ENCODE peak calls at places on chromosomes 13 and 19, in seven cellular contexts. X is sigmoid colon, N is SK-N-SH, J is breast epithelium, M is endothelial cell of umbilical vein, E is stomach, Y is GM23338. B is an unnamed sample.

GRCh38 chr19:18533058-18533457 is 10.3 kb downstream of the FKBP8 start:
- DNase-seq in X (no peak), N (peak), J (no peak), M (no peak), E (no peak), Y (no peak), B (no peak)

GRCh38 chr13:97466782-97467181 is 32.8 kb downstream of the RAP2A start:
- DNase-seq in X (no peak), N (no peak), J (no peak), M (no peak), E (no peak), Y (no peak), B (no peak)

GRCh38 chr19:2529473-2529918 is 53.6 kb downstream of the GADD45B start:
- DNase-seq in X (no peak), N (no peak), J (peak), M (peak), E (no peak), Y (no peak), B (no peak)

GRCh38 chr13:35785563-35786327 is 309.3 kb upstream of the MAB21L1 start:
- DNase-seq in X (no peak), N (peak), J (no peak), M (no peak), E (no peak), Y (no peak), B (no peak)

GRCh38 chr13:83929147-83929546 is 46.9 kb upstream of the SLITRK1 start:
- DNase-seq in X (no peak), N (no peak), J (no peak), M (no peak), E (no peak), Y (no peak), B (no peak)

GRCh38 chr13:66578305-66578704 is 651.8 kb downstream of the PCDH9 start:
- DNase-seq in X (no peak), N (no peak), J (no peak), M (no peak), E (no peak), Y (no peak), B (no peak)

GRCh38 chr13:71880753-71881541 is 13.9 kb upstream of the DACH1 start:
- DNase-seq in X (no peak), N (no peak), J (no peak), M (no peak), E (no peak), Y (peak), B (no peak)

GRCh38 chr19:45716314-45717130 is 14.2 kb downstream of the FBXO46 start:
- DNase-seq in X (no peak), N (peak), J (peak), M (peak), E (no peak), Y (peak), B (no peak)

GRCh38 chr19:35561436-35561835 is 2.0 kb downstream of the ATP4A start:
- DNase-seq in X (no peak), N (no peak), J (no peak), M (no peak), E (no peak), Y (no peak), B (peak)

GRCh38 chr19:4088975-4089374 is 22.3 kb upstream of the ZBTB7A start:
- DNase-seq in X (no peak), N (no peak), J (no peak), M (no peak), E (no peak), Y (no peak), B (no peak)

GRCh38 chr13:76886292-76887061 is at the start of gene KCTD12:
- DNase-seq in X (peak), N (peak), J (peak), M (peak), E (peak), Y (peak), B (peak)
- TF ChIP-seq POLR2AphosphoS5 in X (peak), N (no peak), J (peak), M (peak), E (peak), Y (peak), B (no peak)

GRCh38 chr19:22530042-22530441 is 104.1 kb upstream of the ZNF492 start:
- DNase-seq in X (no peak), N (no peak), J (no peak), M (no peak), E (no peak), Y (no peak), B (no peak)

GRCh38 chr19:22527554-22527953 is 105.4 kb upstream of the ZNF98 start:
- DNase-seq in X (no peak), N (no peak), J (no peak), M (no peak), E (no peak), Y (no peak), B (no peak)

GRCh38 chr19:22533761-22534160 is 100.4 kb upstream of the ZNF492 start:
- DNase-seq in X (no peak), N (no peak), J (no peak), M (no peak), E (no peak), Y (no peak), B (no peak)

GRCh38 chr19:22528956-22529355 is 105.2 kb upstream of the ZNF492 start:
- DNase-seq in X (no peak), N (no peak), J (no peak), M (no peak), E (no peak), Y (no peak), B (no peak)

DNA sequence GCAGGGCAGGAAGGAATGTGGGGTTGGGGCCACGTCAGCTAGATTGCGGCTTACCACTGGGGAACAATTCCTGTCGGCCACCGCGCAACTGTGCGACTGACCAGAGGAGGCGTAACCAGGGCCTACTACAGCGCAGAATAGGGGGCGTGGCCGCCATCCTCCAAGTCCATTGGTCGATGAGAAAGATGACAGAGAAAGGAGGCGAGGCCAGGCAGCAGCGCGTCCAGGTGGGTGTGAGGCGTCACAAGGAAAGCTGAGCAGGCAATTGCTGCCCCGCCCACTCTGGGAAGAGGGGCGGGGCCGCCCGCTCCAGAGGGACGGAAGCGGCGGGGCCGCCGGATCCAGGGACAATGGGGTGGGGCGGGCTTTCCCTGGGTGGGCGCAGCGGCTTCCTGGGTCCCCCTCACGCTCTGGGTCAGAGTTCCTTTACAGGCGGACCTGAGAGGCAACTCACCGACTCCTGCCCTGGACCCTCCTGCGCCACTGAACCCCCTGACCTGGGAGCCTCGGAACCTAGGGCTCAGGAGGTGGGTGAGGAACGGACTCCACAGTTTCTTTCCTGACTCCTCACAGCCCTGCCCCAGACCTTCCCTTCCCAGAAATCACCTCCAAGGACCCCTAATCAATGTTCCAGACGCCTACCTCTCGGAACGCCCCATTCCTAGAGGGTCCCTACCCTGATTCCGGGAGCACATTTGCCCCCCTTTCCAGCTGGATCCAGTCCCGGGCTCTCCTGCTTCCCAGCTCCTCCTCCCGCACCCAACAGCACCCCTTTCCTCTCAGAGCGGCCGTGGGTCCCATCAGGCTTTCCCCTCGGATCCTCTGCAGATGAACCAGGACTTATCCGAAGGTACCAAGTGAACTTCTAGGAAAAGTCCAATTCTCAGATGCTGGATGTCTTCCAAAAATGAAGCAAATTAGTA is 101.5 kb upstream of the ZNF492 start:
- DNase-seq in X (peak), N (no peak), J (peak), M (no peak), E (no peak), Y (no peak), B (no peak)
- TF ChIP-seq POLR2AphosphoS5 in X (peak), N (no peak), J (peak), M (no peak), E (no peak), Y (no peak), B (no peak)

DNA sequence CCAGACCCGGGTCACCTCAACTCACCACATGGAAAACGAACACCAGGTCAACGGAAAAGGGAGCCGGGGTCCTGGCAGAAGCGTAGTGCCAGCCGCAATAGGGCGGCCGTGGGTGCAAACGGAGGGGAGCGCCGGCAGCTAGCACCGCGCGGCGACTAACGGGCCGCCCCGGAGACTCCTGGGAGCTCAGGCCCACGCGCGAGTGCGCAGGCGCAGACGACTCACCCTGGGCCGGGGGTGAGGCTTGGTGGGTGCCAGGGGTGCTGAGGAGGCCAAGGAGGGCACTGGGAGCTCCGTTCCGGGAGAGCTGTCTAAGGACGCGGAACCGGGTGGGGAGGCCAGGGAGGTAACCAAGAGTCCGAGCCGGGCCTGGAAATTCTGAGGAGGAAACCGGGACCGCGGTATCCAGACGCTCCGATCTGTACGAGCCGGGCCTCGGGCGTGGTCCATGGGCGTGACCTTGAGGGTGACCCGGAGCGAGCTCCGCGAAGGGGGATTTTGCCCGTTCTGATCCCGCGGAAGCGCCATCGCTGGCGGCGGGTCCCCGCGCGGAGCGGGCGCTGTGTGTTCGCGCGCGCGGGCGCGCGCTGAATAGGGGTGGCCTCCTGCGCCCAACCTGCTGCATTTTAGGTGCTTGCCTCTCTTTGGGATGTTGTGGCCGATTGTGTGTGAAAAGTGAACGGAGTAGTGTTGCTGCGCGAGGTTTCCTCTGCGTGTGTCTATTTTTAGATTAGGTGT is at the start of gene ZNF382:
- DNase-seq in X (peak), N (peak), J (peak), M (peak), E (peak), Y (peak), B (peak)
- TF ChIP-seq POLR2AphosphoS5 in X (peak), N (peak), J (peak), M (peak), E (peak), Y (peak), B (no peak)

DNA sequence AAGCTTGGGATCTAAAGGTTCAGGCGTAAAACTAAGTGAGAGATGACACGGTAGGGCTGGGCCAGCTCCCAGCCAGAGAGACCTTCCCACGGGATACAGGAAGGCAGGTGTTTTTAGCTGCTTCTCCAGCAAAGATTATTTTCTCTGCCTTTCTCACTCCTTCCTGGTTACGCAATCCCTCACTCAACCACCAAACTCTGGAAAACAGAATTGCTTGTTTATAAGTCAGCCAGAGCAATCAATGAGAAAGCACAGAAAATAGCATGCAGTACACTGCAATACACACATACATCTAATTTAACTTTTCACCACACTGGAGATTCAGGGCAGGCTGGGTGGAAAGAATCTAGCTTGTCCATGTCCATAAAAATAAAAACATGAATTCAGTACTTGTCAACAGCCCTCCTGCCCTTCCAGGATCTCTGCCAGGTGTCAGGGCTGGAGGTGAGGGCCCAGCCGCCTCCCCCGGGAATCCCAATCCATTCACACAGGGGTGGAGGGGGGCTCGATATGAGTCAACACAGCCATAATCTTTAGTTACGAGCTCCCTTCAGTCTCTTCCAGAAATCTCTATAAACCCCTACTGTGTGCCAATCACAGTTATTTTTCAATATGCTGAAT is 12.2 kb downstream of the RHPN2 start:
- DNase-seq in X (no peak), N (no peak), J (no peak), M (no peak), E (peak), Y (no peak), B (no peak)
- TF ChIP-seq POLR2AphosphoS5 in X (no peak), N (no peak), J (no peak), M (no peak), E (peak), Y (no peak), B (no peak)

DNA sequence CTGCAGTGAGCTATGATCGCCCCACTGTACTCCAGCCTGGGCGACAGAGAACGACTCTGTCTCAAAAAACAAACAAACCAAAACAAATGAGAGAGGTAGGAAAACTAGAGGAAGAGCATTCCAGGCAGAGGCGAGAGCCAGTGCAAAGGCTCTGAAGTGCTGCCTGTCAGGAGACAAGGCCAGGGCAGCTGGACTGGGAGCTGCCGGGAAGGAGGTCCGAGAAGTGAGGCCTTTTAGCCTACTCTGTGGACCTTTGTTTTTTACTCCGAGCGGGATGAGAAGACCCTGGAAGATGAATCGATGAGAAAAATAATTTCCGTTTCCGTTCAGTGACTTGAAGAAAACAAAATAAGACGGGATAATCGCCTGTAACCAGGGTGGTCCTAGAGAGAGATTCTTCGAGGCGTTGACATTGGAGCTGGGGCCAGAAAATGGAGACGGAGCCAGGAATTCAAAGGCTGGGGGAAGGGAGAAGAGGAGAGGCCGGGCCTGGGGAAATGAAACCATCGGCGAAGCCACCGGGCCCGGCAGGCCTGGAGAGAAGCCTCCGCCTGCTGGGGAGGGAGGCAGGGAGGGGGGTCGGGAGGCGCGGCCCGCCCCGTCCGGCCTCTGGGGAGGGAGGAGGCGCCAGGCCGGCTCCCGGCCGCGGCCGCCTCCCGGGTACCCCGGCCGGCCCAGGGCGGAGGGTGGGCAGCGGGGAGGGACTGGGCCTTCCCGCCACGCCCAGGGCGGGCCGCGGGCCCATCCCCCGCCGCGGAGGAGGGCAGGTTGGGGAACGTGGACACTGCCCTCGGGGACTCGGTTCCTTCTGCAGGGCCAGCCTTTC is 7.8 kb upstream of the SERTAD1 start:
- DNase-seq in X (peak), N (peak), J (peak), M (peak), E (peak), Y (peak), B (peak)
- TF ChIP-seq POLR2AphosphoS5 in X (peak), N (peak), J (peak), M (peak), E (peak), Y (peak), B (no peak)

DNA sequence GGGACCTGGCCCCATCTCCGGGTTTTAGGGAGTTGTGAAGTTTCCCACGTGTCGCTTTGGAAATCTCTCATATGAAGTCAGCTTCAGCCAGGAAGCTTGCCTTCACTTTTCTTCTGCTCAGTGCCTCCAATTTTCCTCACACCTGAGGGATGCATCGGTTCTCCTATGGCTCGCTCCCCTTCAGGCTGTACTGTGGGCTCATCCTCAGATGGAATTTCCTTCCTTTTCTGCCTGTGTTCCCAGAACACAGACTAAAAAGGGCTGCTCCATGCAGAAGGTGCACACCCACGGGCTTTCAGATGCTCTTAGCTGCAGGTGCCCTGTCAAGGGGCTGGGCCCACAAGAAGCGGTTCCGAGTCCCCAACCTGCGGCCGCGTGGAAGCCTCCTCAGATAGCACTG is 275.7 kb downstream of the ZNF536 start:
- DNase-seq in X (no peak), N (no peak), J (no peak), M (no peak), E (no peak), Y (no peak), B (no peak)
- TF ChIP-seq POLR2AphosphoS5 in X (no peak), N (no peak), J (no peak), M (no peak), E (no peak), Y (no peak), B (no peak)

GRCh38 chr13:50526771-50527567 is 316.5 kb downstream of the DLEU7 start:
- DNase-seq in X (peak), N (peak), J (peak), M (no peak), E (no peak), Y (no peak), B (no peak)

GRCh38 chr13:50531917-50532899 is 311.3 kb downstream of the DLEU7 start:
- DNase-seq in X (no peak), N (peak), J (no peak), M (peak), E (no peak), Y (no peak), B (no peak)

GRCh38 chr13:50527612-50528509 is 315.6 kb downstream of the DLEU7 start:
- DNase-seq in X (no peak), N (no peak), J (no peak), M (no peak), E (no peak), Y (no peak), B (no peak)

GRCh38 chr13:50524540-50524939 is 319.0 kb downstream of the DLEU7 start:
- DNase-seq in X (no peak), N (no peak), J (no peak), M (no peak), E (no peak), Y (no peak), B (no peak)

DNA sequence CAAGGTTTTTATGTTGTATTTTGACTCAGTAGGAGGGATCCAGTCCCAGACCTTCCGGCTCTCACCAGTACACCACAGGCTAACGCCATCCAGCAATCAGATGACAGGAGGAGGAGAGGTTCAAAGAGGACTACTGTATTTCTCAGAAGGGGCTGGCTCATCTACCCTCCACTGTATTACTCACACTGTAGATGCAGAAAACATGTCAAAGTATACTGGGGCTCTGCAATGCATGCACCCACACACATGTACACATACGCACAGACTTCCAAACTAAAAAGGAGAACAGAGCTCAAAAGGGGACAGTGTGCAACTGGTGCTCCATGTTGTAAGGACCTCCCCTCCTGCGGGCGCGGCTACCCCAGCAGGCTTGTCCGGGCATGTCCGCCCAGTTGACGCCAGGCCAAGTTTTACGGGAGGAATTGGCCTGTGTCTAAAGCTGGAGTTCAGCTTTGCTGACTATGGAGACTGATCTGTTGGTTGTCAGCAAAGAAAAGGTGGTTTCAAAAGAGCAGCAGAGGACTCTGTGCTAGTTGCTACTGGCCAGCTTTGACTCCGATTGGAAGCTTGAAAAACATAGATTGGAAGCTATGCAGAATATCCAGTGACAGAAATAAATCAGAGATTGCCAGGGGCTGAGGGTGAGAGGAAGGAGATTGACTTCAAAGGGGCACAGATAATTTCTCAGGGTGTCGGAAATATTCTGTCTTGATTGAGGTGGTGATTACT is 314.2 kb downstream of the DLEU7 start:
- DNase-seq in X (peak), N (peak), J (peak), M (peak), E (peak), Y (no peak), B (peak)
- TF ChIP-seq POLR2AphosphoS5 in X (peak), N (no peak), J (peak), M (no peak), E (no peak), Y (no peak), B (peak)